ENCODE peak calls at places on chromosomes 3 and 15, in six cellular contexts. B is hypothalamus; U is stimulated activated naive CD4-positive, alpha-beta T cell; Z is T follicular helper cell; S is PC-9; P is COLO829. E is an unnamed sample.

GRCh38 chr3:155989536-155989935 is 119.1 kb downstream of the GMPS start:
- DNase-seq in B (no peak), U (no peak), Z (no peak), S (no peak), P (no peak), E (no peak)

GRCh38 chr3:49020335-49021212 is 1.3 kb upstream of the NDUFAF3 start:
- DNase-seq in B (no peak), U (peak; percentile 29), Z (no peak), S (no peak), P (no peak), E (no peak)

GRCh38 chr15:68272797-68273271 is 4.7 kb upstream of the FEM1B start:
- DNase-seq in B (no peak), U (no peak), Z (no peak), S (peak; percentile 62), P (no peak), E (no peak)

GRCh38 chr3:141093971-141094401 is 42.8 kb downstream of the SPSB4 start:
- DNase-seq in B (no peak), U (no peak), Z (no peak), S (no peak), P (no peak), E (no peak)

GRCh38 chr15:89577776-89578115 is 2.5 kb downstream of the TICRR start:
- DNase-seq in B (no peak), U (no peak), Z (no peak), S (no peak), P (no peak), E (no peak)

GRCh38 chr3:60841355-60841754 is 409.9 kb downstream of the FHIT start:
- DNase-seq in B (no peak), U (no peak), Z (no peak), S (peak; percentile 77), P (no peak), E (no peak)

GRCh38 chr3:61936344-61936937 is 375.1 kb downstream of the PTPRG start:
- DNase-seq in B (no peak), U (no peak), Z (no peak), S (no peak), P (peak; percentile 28), E (no peak)

GRCh38 chr3:106281231-106281630 is 412.4 kb upstream of the CBLB start:
- DNase-seq in B (no peak), U (no peak), Z (no peak), S (no peak), P (no peak), E (no peak)

GRCh38 chr3:66196633-66197032 is 24.2 kb upstream of the SLC25A26 start:
- DNase-seq in B (no peak), U (no peak), Z (no peak), S (no peak), P (no peak), E (no peak)

E was measured in CD8-positive, alpha-beta T cell.